ENCODE peak calls at places on chromosomes 7 and 10, in seven cellular contexts. One of them, this sample, is unnamed.

GRCh38 chr10:93746844-93747284 is 10.9 kb upstream of the LGI1 start:
- DNase-seq in NCI-H1105 treated with DMSO at 0.1 percent for 48 hours: peak; percentile 7
- DNase-seq in HEK293T: peak; percentile 42
- DNase-seq in T-helper 22 cell: no peak
- DNase-seq in caudate nucleus: no peak
- DNase-seq in HFF-Myc: peak; percentile 95
- DNase-seq in epithelial cell of esophagus: peak; percentile 95
- DNase-seq in this sample: no peak

GRCh38 chr10:104577171-104577570 is 63.9 kb upstream of the SORCS3 start:
- DNase-seq in NCI-H1105 treated with DMSO at 0.1 percent for 48 hours: no peak
- DNase-seq in HEK293T: no peak
- DNase-seq in T-helper 22 cell: no peak
- DNase-seq in caudate nucleus: no peak
- DNase-seq in HFF-Myc: no peak
- DNase-seq in epithelial cell of esophagus: no peak
- DNase-seq in this sample: no peak

GRCh38 chr10:1020966-1021365 is 4.7 kb downstream of the IDI2 start:
- DNase-seq in NCI-H1105 treated with DMSO at 0.1 percent for 48 hours: no peak
- DNase-seq in HEK293T: no peak
- DNase-seq in T-helper 22 cell: no peak
- DNase-seq in caudate nucleus: no peak
- DNase-seq in HFF-Myc: no peak
- DNase-seq in epithelial cell of esophagus: no peak
- DNase-seq in this sample: no peak

GRCh38 chr7:100706672-100707311 is 871 bp downstream of the POP7 start:
- DNase-seq in NCI-H1105 treated with DMSO at 0.1 percent for 48 hours: no peak
- DNase-seq in HEK293T: no peak
- DNase-seq in T-helper 22 cell: no peak
- DNase-seq in caudate nucleus: no peak
- DNase-seq in HFF-Myc: no peak
- DNase-seq in epithelial cell of esophagus: no peak
- DNase-seq in this sample: no peak

GRCh38 chr10:76017733-76018433 is 586.5 kb downstream of the LRMDA start:
- DNase-seq in NCI-H1105 treated with DMSO at 0.1 percent for 48 hours: no peak
- DNase-seq in HEK293T: no peak
- DNase-seq in T-helper 22 cell: no peak
- DNase-seq in caudate nucleus: no peak
- DNase-seq in HFF-Myc: no peak
- DNase-seq in epithelial cell of esophagus: no peak
- DNase-seq in this sample: no peak

GRCh38 chr7:92968502-92968901 is 132.1 kb upstream of the CDK6 start:
- DNase-seq in NCI-H1105 treated with DMSO at 0.1 percent for 48 hours: no peak
- DNase-seq in HEK293T: no peak
- DNase-seq in T-helper 22 cell: no peak
- DNase-seq in caudate nucleus: no peak
- DNase-seq in HFF-Myc: no peak
- DNase-seq in epithelial cell of esophagus: peak; percentile 48
- DNase-seq in this sample: no peak

GRCh38 chr10:21675157-21675796 is 141.2 kb downstream of the MLLT10 start:
- DNase-seq in NCI-H1105 treated with DMSO at 0.1 percent for 48 hours: no peak
- DNase-seq in HEK293T: peak; percentile 47
- DNase-seq in T-helper 22 cell: peak; percentile 4
- DNase-seq in caudate nucleus: no peak
- DNase-seq in HFF-Myc: no peak
- DNase-seq in epithelial cell of esophagus: peak; percentile 55
- DNase-seq in this sample: no peak

GRCh38 chr10:22230331-22230833 is 12.6 kb upstream of the EBLN1 start:
- DNase-seq in NCI-H1105 treated with DMSO at 0.1 percent for 48 hours: peak; percentile 80
- DNase-seq in HEK293T: peak; percentile 45
- DNase-seq in T-helper 22 cell: no peak
- DNase-seq in caudate nucleus: no peak
- DNase-seq in HFF-Myc: peak; percentile 31
- DNase-seq in epithelial cell of esophagus: peak; percentile 61
- DNase-seq in this sample: peak; percentile 15

GRCh38 chr10:102133373-102134195 is 744 bp downstream of the PPRC1 start:
- DNase-seq in NCI-H1105 treated with DMSO at 0.1 percent for 48 hours: peak; percentile 10
- DNase-seq in HEK293T: peak; percentile 81
- DNase-seq in T-helper 22 cell: no peak
- DNase-seq in caudate nucleus: no peak
- DNase-seq in HFF-Myc: no peak
- DNase-seq in epithelial cell of esophagus: peak; percentile 93
- DNase-seq in this sample: peak; percentile 51

This sample was measured in prostate gland.